ENCODE peak calls at places on chromosome 2, in six cellular contexts. Z, I, V, G, J and T are unnamed samples. For H3K27me3, the result is how much of the 10 kb centered on the place peaks cover.

GRCh38 chr2:150247471-150247870 is 240.0 kb downstream of the RND3 start:
- DNase-seq in Z (no peak), V (no peak), G (no peak), J (no peak), I (no peak), T (no peak)

GRCh38 chr2:30272761-30273573 is 41.6 kb downstream of the LBH start:
- DNase-seq in Z (no peak), V (peak), J (no peak), G (no peak), I (no peak), T (no peak)

GRCh38 chr2:14872779-14873325 is 240.3 kb downstream of the LRATD1 start:
- DNase-seq in V (no peak), I (no peak), Z (no peak), J (no peak), G (no peak), T (no peak)

GRCh38 chr2:237165405-237166276 is 80.0 kb downstream of the COPS8 start:
- DNase-seq in J (no peak), Z (no peak), G (no peak), I (no peak), V (no peak), T (no peak)

GRCh38 chr2:70686577-70687460 is 81.2 kb downstream of the ADD2 start:
- DNase-seq in V (no peak), J (peak), Z (peak), I (peak), G (peak), T (no peak)

GRCh38 chr2:222033541-222033940 is 265.3 kb downstream of the PAX3 start:
- DNase-seq in G (no peak), Z (no peak), V (no peak), J (no peak), I (no peak), T (no peak)

GRCh38 chr2:38146302-38146916 is 70.5 kb upstream of the CYP1B1 start:
- DNase-seq in G (peak), Z (peak), I (peak), V (peak), J (peak), T (no peak)

GRCh38 chr2:220894069-220894468 is 678.0 kb downstream of the EPHA4 start:
- DNase-seq in G (no peak), V (no peak), Z (no peak), J (no peak), I (no peak), T (no peak)

GRCh38 chr2:223549215-223549614 is 52.9 kb downstream of the SCG2 start:
- DNase-seq in V (no peak), Z (no peak), I (no peak), J (no peak), G (peak), T (no peak)

GRCh38 chr2:191593622-191594416 is 84.1 kb upstream of the NABP1 start:
- DNase-seq in G (no peak), I (no peak), Z (no peak), J (no peak), V (no peak), T (no peak)

GRCh38 chr2:207481924-207482323 is 47.8 kb upstream of the CREB1 start:
- DNase-seq in Z (no peak), I (no peak), G (no peak), J (no peak), V (no peak), T (no peak)

GRCh38 chr2:120910956-120911951 is 175.6 kb downstream of the GLI2 start:
- DNase-seq in J (no peak), V (peak), I (no peak), Z (no peak), G (no peak), T (no peak)

GRCh38 chr2:136010126-136010525 is 24.7 kb upstream of the DARS1 start:
- DNase-seq in J (no peak), G (no peak), V (no peak), I (no peak), Z (no peak), T (no peak)

GRCh38 chr2:39657538-39657937 is 8.2 kb upstream of the TMEM178A start:
- DNase-seq in Z (no peak), G (no peak), J (no peak), V (no peak), I (no peak), T (no peak)

GRCh38 chr2:29241955-29242565 is 126.8 kb downstream of the CLIP4 start:
- DNase-seq in J (no peak), Z (no peak), G (no peak), I (no peak), V (no peak), T (no peak)

GRCh38 chr2:233021771-233022170 is 8.7 kb upstream of the NGEF start:
- DNase-seq in I (no peak), G (no peak), J (no peak), V (no peak), Z (no peak), T (no peak)

GRCh38 chr2:232310690-232311089 is 67.9 kb upstream of the ALPP start:
- DNase-seq in V (no peak), I (no peak), Z (no peak), G (no peak), J (no peak), T (no peak)

GRCh38 chr2:186751078-186751477 is 57.2 kb downstream of the FAM171B start:
- DNase-seq in Z (no peak), I (no peak), J (no peak), G (no peak), V (no peak), T (no peak)

GRCh38 chr2:205883965-205884364 is 201.7 kb downstream of the NRP2 start:
- DNase-seq in V (no peak), Z (no peak), G (no peak), I (no peak), J (no peak), T (no peak)

GRCh38 chr2:120415060-120415459 is 69.1 kb downstream of the INHBB start:
- DNase-seq in G (no peak), Z (no peak), I (no peak), J (no peak), V (no peak), T (no peak)

GRCh38 chr2:206105541-206105940 is 19.6 kb upstream of the INO80D start:
- DNase-seq in V (no peak), I (no peak), G (no peak), J (no peak), Z (no peak), T (no peak)

GRCh38 chr2:177606636-177607035 is 214.1 kb downstream of the AGPS start:
- DNase-seq in V (no peak), Z (no peak), I (no peak), G (no peak), J (no peak), T (no peak)

GRCh38 chr2:100983684-100984310 is 18.3 kb upstream of the RPL31 start:
- DNase-seq in V (no peak), G (no peak), I (no peak), J (no peak), Z (no peak), T (no peak)

GRCh38 chr2:117293012-117293411 is 521.5 kb upstream of the DDX18 start:
- DNase-seq in I (no peak), J (no peak), G (no peak), Z (no peak), V (no peak), T (no peak)

GRCh38 chr2:181063696-181064095 is 83.3 kb downstream of the UBE2E3 start:
- DNase-seq in I (no peak), J (no peak), G (no peak), Z (no peak), V (no peak), T (no peak)

GRCh38 chr2:30424231-30424630 is 22.8 kb upstream of the LCLAT1 start:
- DNase-seq in Z (no peak), J (no peak), G (no peak), I (no peak), V (no peak), T (no peak)

GRCh38 chr2:206984206-206984605 is 44.9 kb downstream of the CPO start:
- DNase-seq in I (no peak), G (no peak), Z (no peak), V (no peak), J (no peak), T (no peak)

GRCh38 chr2:29583548-29584121 is 337.8 kb downstream of the ALK start:
- DNase-seq in V (no peak), I (no peak), J (no peak), G (no peak), Z (no peak), T (no peak)

GRCh38 chr2:152098798-152099654 is at the start of gene CACNB4:
- DNase-seq in G (no peak), J (peak), I (peak), V (peak), Z (peak), T (no peak)

GRCh38 chr2:5539281-5540211 is 152.6 kb upstream of the SOX11 start:
- DNase-seq in J (no peak), V (no peak), G (no peak), Z (no peak), I (no peak), T (no peak)

GRCh38 chr2:18837233-18837632 is 247.9 kb upstream of the NT5C1B start:
- DNase-seq in I (no peak), G (no peak), J (no peak), Z (no peak), V (no peak), T (no peak)

GRCh38 chr2:119531292-119531691 is 7.0 kb upstream of the SCTR start:
- DNase-seq in J (no peak), I (no peak), V (no peak), Z (no peak), G (no peak), T (no peak)

GRCh38 chr2:85401844-85402243 is 8.3 kb downstream of the CAPG start:
- DNase-seq in V (no peak), Z (no peak), J (peak), G (no peak), I (no peak), T (no peak)

GRCh38 chr2:208359632-208359986 is 47.0 kb upstream of the PTH2R start:
- DNase-seq in I (peak), G (peak), J (peak), V (peak), Z (no peak), T (no peak)

GRCh38 chr2:156333951-156334495 is 1.5 kb upstream of the NR4A2 start:
- DNase-seq in J (peak), G (peak), I (peak), V (peak), Z (peak), T (peak)

GRCh38 chr2:199136681-199137080 is 321.1 kb downstream of the SATB2 start:
- DNase-seq in I (no peak), Z (no peak), J (no peak), V (no peak), G (peak), T (no peak)

GRCh38 chr2:1099418-1099817 is 148.8 kb downstream of the SNTG2 start:
- DNase-seq in Z (no peak), V (no peak), I (no peak), G (no peak), J (no peak), T (no peak)
- H3K27me3 ChIP-seq in Z (under half), V (under half), I (under half), G (under half), J (under half), T (under half)

GRCh38 chr2:196924051-196924450 is 2.5 kb downstream of the PGAP1 start:
- DNase-seq in I (no peak), Z (no peak), G (no peak), V (no peak), J (no peak), T (no peak)

GRCh38 chr2:196926562-196927317 is at the start of gene PGAP1:
- DNase-seq in J (peak), I (peak), G (peak), Z (peak), V (peak), T (peak)

GRCh38 chr2:196925768-196926561 is 542 bp downstream of the PGAP1 start:
- DNase-seq in J (peak), Z (peak), G (peak), I (peak), V (peak), T (no peak)

GRCh38 chr2:196927318-196928225 is 1.1 kb upstream of the PGAP1 start:
- DNase-seq in Z (no peak), G (no peak), I (no peak), V (no peak), J (no peak), T (no peak)

DNA sequence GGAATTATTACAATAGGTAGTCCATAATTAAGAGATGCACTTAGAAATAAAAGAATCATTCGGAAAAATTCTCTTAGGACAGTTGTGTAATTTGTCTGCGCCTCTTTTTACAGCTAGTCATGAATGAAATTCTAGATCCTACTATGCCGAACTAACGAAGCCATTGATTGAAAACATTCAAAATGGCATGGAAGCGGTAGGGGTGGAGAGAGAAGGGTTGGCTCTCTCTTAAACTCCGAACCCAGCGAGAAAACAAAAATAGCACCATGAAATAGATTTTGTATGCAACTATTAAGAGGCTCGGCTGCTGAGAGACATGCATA is 1.1 kb downstream of the PGAP1 start:
- DNase-seq in G (no peak), Z (no peak), I (no peak), J (no peak), V (no peak), T (no peak)
- H3K27ac ChIP-seq in G (peak), Z (peak), I (peak), J (no peak), V (no peak), T (peak)

DNA sequence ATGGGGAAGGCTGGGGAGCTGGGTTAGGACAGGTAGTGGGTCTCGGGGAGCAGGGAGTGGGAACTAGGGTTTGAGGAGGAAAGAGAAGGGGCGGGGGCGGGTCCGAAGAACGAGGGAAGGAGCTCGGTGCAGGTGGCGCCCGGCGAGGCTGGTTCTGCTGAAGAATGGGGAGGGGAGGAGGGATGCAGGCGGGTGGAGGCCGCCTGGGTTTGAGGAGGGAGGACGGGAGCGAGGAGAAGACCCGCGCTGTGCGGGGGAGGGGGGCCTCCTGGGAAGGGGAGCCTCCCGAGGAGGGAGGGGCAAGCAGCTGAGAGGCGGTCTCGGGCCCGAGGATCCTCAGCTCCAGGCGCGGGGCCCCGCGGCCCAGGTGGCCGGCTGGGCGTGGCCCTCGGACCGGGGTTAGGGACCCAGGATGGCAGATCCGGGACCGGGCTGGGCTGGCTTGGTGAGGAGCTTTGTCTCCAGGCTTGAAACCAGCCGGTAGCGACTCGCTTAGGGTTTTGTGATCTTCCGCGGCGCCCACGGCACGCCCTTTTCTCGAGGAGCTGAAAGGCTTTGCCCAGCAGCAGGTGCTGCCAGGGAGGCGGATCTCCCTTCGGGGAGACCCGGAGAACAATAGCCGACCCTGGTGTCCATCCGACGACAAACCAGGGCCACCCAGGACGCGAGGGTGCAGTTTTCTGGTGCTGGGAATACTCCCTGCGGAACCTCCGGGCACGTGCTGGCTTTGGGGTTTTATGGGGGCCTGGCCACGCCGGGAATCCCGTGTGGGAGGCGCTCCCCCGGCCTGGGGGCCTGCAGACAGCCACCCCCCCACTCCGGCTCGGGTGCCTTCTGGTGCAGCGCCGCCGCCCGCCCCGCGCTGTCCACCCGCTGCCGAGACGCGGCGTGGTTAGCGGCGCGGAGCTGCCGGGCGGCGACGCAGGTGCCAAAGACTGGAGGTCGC is 1.4 kb downstream of the DPYSL5 start:
- DNase-seq in G (peak), I (no peak), J (no peak), Z (peak), V (no peak), T (no peak)
- H3K27me3 ChIP-seq in G (under half), I (half or more), J (half or more), Z (under half), V (under half), T (under half)

DNA sequence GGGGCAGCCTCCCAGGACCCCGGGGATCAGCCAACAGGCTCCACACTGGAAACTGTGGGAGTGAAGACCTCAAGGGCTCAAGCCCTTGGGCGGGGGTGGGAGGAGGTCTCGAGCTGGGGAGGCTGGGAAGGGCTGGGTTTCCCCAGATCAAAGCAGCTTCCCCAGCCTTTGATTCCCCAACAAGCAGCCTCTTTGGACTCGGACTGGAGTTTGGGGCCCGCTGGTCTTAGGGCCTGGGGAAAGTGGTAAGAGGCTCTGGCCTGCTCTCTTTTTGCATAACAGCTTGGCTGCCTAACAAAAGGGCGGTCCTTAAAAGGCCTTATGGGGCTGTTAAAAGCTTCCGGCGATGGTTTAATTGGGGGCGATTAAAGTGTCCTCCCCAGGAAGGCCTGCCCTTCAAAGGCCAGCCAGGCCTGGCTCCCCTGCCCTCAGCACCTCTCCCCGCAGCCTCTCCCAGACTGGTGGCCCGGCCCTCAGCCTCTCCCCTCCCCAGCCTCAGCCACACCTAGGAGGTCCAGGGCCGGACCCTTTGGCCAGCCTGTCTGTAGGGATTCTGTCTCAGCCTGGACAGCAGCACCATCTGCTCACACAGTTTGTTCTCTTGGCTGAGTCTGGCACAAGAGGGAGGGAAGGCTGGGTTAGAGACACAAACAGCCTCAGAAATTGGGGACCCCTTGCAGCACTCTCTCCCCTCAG is 39.6 kb downstream of the ZFP36L2 start:
- DNase-seq in I (no peak), J (no peak), Z (no peak), G (no peak), V (no peak), T (no peak)
- H3K27ac ChIP-seq in I (no peak), J (peak), Z (no peak), G (no peak), V (no peak), T (no peak)

GRCh38 chr2:111166115-111166514 is 45.4 kb downstream of the BCL2L11 start:
- DNase-seq in V (no peak), Z (no peak), J (no peak), I (no peak), G (no peak), T (no peak)

GRCh38 chr2:111162718-111163331 is 42.1 kb downstream of the BCL2L11 start:
- DNase-seq in G (no peak), I (no peak), V (no peak), Z (no peak), J (no peak), T (no peak)

GRCh38 chr2:111167238-111168162 is 46.8 kb downstream of the BCL2L11 start:
- DNase-seq in G (no peak), Z (no peak), V (no peak), I (no peak), J (no peak), T (no peak)

GRCh38 chr2:111164078-111164477 is 43.4 kb downstream of the BCL2L11 start:
- DNase-seq in J (no peak), V (no peak), G (no peak), I (no peak), Z (no peak), T (no peak)

GRCh38 chr2:111165084-111165483 is 44.4 kb downstream of the BCL2L11 start:
- DNase-seq in V (no peak), Z (peak), I (peak), J (no peak), G (no peak), T (no peak)
- H3K27me3 ChIP-seq in V (under half), Z (under half), I (under half), J (under half), G (under half), T (under half)

GRCh38 chr2:19989681-19990415 is at the start of gene WDR35:
- DNase-seq in J (peak), G (peak), I (peak), Z (peak), V (peak), T (peak)
- H3K27ac ChIP-seq in J (peak), G (peak), I (no peak), Z (peak), V (no peak), T (peak)

DNA sequence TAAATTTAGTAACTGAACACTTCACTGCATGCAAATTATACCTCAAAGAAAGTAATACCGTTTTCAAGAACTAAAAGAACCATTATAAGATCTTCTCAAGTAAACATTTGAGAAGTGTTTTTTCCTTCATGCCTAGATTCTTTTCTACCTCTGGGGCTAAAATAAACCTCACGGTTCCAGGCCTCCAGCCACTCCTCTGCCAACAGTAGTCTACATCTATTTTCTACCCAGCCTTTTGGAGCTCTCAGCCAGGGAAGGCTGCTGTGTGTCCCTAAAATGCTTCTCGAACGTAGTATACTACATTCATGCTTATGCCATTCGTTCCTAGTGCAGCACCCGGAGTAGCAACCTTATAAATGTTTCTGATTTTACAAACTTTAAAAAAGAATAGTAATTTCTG is 219.7 kb downstream of the AFF3 start:
- DNase-seq in J (no peak), G (no peak), Z (no peak), I (no peak), V (no peak), T (no peak)
- H3K27me3 ChIP-seq in J (under half), G (under half), Z (under half), I (under half), V (under half), T (under half)

DNA sequence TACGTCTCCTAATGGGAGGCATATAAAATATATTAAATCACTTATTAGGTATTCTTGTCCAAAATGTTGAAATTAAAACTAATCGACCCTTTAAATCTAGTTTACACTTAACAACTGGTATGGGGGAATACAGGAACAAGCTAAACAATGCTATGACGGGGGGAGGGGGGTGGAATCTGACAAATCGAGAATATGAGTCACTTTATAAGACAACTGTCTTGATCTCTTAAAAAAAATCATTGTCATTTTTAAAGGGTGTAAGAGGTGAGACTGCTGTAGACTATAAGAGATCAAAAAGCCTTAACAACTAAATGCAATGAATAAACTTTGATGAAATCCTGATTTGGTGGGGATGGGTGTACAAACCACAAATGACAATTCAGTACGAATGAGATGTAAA is 6.0 kb downstream of the MAP3K2 start:
- DNase-seq in J (no peak), G (no peak), Z (no peak), I (no peak), V (no peak), T (no peak)
- H3K27ac ChIP-seq in J (no peak), G (no peak), Z (peak), I (no peak), V (no peak), T (no peak)